ENCODE peak calls at places on chromosome 7, in four cellular contexts. U is C1 segment of cervical spinal cord, T is ovary, L is left ventricle myocardium inferior. S is an unnamed sample.

GRCh38 chr7:88927-89921 is 103.1 kb upstream of the FAM20C start:
- DNase-seq in U (no peak), L (peak; percentile 52), T (peak; percentile 59), S (peak; percentile 48)

GRCh38 chr7:86970986-86971385 is 88.5 kb downstream of the ELAPOR2 start:
- DNase-seq in U (no peak), T (no peak), L (no peak), S (no peak)

GRCh38 chr7:101953248-101953819 is 135.9 kb downstream of the CUX1 start:
- DNase-seq in T (peak; percentile 71), U (no peak), L (no peak), S (peak; percentile 90)

GRCh38 chr7:93228302-93228701 is 2.0 kb upstream of the HEPACAM2 start:
- DNase-seq in U (no peak), L (no peak), T (no peak), S (no peak)

GRCh38 chr7:114312649-114313048 is 102.0 kb upstream of the FOXP2 start:
- DNase-seq in L (no peak), T (no peak), U (no peak), S (no peak)

GRCh38 chr7:12647364-12648219 is 39.8 kb upstream of the ARL4A start:
- DNase-seq in T (no peak), L (no peak), U (no peak), S (no peak)

GRCh38 chr7:107946451-107946850 is 55.5 kb downstream of the DLD start:
- DNase-seq in L (no peak), U (no peak), T (no peak), S (no peak)

GRCh38 chr7:130554481-130554880 is 62.6 kb downstream of the MEST start:
- DNase-seq in L (no peak), U (no peak), T (no peak), S (no peak)

GRCh38 chr7:120833551-120833950 is 24.4 kb downstream of the TSPAN12 start:
- DNase-seq in U (no peak), T (no peak), L (no peak), S (no peak)

GRCh38 chr7:90666186-90666585 is 70.1 kb downstream of the CDK14 start:
- DNase-seq in T (no peak), U (no peak), L (peak; percentile 29), S (peak; percentile 49)

GRCh38 chr7:129845178-129845971 is 107.4 kb downstream of the UBE2H start:
- DNase-seq in L (no peak), U (no peak), T (no peak), S (no peak)

GRCh38 chr7:133230591-133231194 is 22.2 kb upstream of the EXOC4 start:
- DNase-seq in U (no peak), T (no peak), L (no peak), S (no peak)

GRCh38 chr7:90401989-90402388 is 1.3 kb upstream of the CLDN12 start:
- DNase-seq in L (no peak), T (no peak), U (no peak), S (no peak)

GRCh38 chr7:132571970-132572369 is 4.3 kb downstream of the PLXNA4 start:
- DNase-seq in L (no peak), T (no peak), U (no peak), S (no peak)

GRCh38 chr7:12107841-12108249 is 103.2 kb upstream of the TMEM106B start:
- DNase-seq in U (no peak), T (no peak), L (no peak), S (no peak)

GRCh38 chr7:45415265-45415664 is 158.9 kb upstream of the ADCY1 start:
- DNase-seq in U (no peak), T (no peak), L (no peak), S (no peak)

GRCh38 chr7:144011458-144012230 is 11.5 kb downstream of the OR6B1 start:
- DNase-seq in U (no peak), L (no peak), T (no peak), S (no peak)

GRCh38 chr7:30406664-30407425 is 71.7 kb downstream of the NOD1 start:
- DNase-seq in L (no peak), U (no peak), T (no peak), S (no peak)

GRCh38 chr7:150417863-150418262 is 32.6 kb upstream of the GIMAP8 start:
- DNase-seq in L (no peak), U (no peak), T (no peak), S (no peak)

GRCh38 chr7:17421941-17422340 is 123.5 kb downstream of the AHR start:
- DNase-seq in U (no peak), L (no peak), T (no peak), S (no peak)

GRCh38 chr7:132053871-132054270 is 497.4 kb upstream of the PODXL start:
- DNase-seq in U (no peak), T (no peak), L (no peak), S (no peak)

GRCh38 chr7:104552102-104552501 is 223.7 kb downstream of the LHFPL3 start:
- DNase-seq in T (peak; percentile 20), L (peak; percentile 17), U (no peak), S (peak; percentile 21)

GRCh38 chr7:116495737-116496136 is 3.8 kb upstream of the CAV2 start:
- DNase-seq in T (no peak), L (no peak), U (no peak), S (no peak)

GRCh38 chr7:138891446-138891810 is 89.8 kb downstream of the KIAA1549 start:
- DNase-seq in U (no peak), T (no peak), L (no peak), S (no peak)

GRCh38 chr7:55231736-55232280 is 133.3 kb upstream of the LANCL2 start:
- DNase-seq in L (no peak), T (no peak), U (no peak), S (no peak)

GRCh38 chr7:78296036-78296435 is 497.5 kb downstream of the PHTF2 start:
- DNase-seq in T (no peak), U (no peak), L (no peak), S (no peak)

GRCh38 chr7:80136276-80137045 is 1.8 kb downstream of the GNAI1 start:
- DNase-seq in L (no peak), T (no peak), U (no peak), S (no peak)

GRCh38 chr7:95772298-95772770 is at the start of gene DYNC1I1:
- DNase-seq in U (peak; percentile 69), L (peak; percentile 81), T (peak; percentile 80), S (peak; percentile 27)

S was measured in uterus.